ENCODE peak calls at places on chromosomes 6 and 20, in four cellular contexts. One of them, this sample, is unnamed.

GRCh38 chr6:122423734-122424133 is 24.3 kb downstream of the HSF2 start:
- DNase-seq in naive thymus-derived CD4-positive, alpha-beta T cell: no peak
- DNase-seq in upper lobe of right lung: no peak
- DNase-seq in GM23248: no peak
- DNase-seq in this sample: no peak

GRCh38 chr20:30812739-30813411 is 444.6 kb upstream of the DEFB115 start:
- DNase-seq in naive thymus-derived CD4-positive, alpha-beta T cell: no peak
- DNase-seq in upper lobe of right lung: no peak
- DNase-seq in GM23248: no peak
- DNase-seq in this sample: no peak

GRCh38 chr6:113076116-113076515 is 729.0 kb downstream of the RFPL4B start:
- DNase-seq in naive thymus-derived CD4-positive, alpha-beta T cell: no peak
- DNase-seq in upper lobe of right lung: no peak
- DNase-seq in GM23248: no peak
- DNase-seq in this sample: no peak

GRCh38 chr6:39520411-39520810 is 197.9 kb upstream of the KCNK16 start:
- DNase-seq in naive thymus-derived CD4-positive, alpha-beta T cell: no peak
- DNase-seq in upper lobe of right lung: no peak
- DNase-seq in GM23248: peak; percentile 12
- DNase-seq in this sample: no peak

GRCh38 chr20:37385176-37385575 is 39.2 kb downstream of the SRC start:
- DNase-seq in naive thymus-derived CD4-positive, alpha-beta T cell: no peak
- DNase-seq in upper lobe of right lung: no peak
- DNase-seq in GM23248: no peak
- DNase-seq in this sample: no peak

GRCh38 chr6:16840725-16841124 is 79.5 kb upstream of the ATXN1 start:
- DNase-seq in naive thymus-derived CD4-positive, alpha-beta T cell: no peak
- DNase-seq in upper lobe of right lung: no peak
- DNase-seq in GM23248: no peak
- DNase-seq in this sample: no peak

GRCh38 chr6:109503327-109504224 is 20.6 kb upstream of the ZBTB24 start:
- DNase-seq in naive thymus-derived CD4-positive, alpha-beta T cell: no peak
- DNase-seq in upper lobe of right lung: no peak
- DNase-seq in GM23248: no peak
- DNase-seq in this sample: no peak

GRCh38 chr20:5835234-5835845 is 85.1 kb downstream of the SHLD1 start:
- DNase-seq in naive thymus-derived CD4-positive, alpha-beta T cell: no peak
- DNase-seq in upper lobe of right lung: no peak
- DNase-seq in GM23248: peak; percentile 60
- DNase-seq in this sample: no peak

GRCh38 chr6:4351857-4352669 is 216.7 kb upstream of the ECI2 start:
- DNase-seq in naive thymus-derived CD4-positive, alpha-beta T cell: no peak
- DNase-seq in upper lobe of right lung: no peak
- DNase-seq in GM23248: peak; percentile 98
- DNase-seq in this sample: no peak

GRCh38 chr6:56806368-56806767 is 148.5 kb upstream of the BEND6 start:
- DNase-seq in naive thymus-derived CD4-positive, alpha-beta T cell: no peak
- DNase-seq in upper lobe of right lung: no peak
- DNase-seq in GM23248: no peak
- DNase-seq in this sample: no peak

GRCh38 chr20:51196991-51197651 is 174.2 kb upstream of the KCNG1 start:
- DNase-seq in naive thymus-derived CD4-positive, alpha-beta T cell: no peak
- DNase-seq in upper lobe of right lung: no peak
- DNase-seq in GM23248: no peak
- DNase-seq in this sample: no peak

GRCh38 chr6:139204978-139205377 is 70.1 kb downstream of the HECA start:
- DNase-seq in naive thymus-derived CD4-positive, alpha-beta T cell: no peak
- DNase-seq in upper lobe of right lung: no peak
- DNase-seq in GM23248: no peak
- DNase-seq in this sample: no peak

GRCh38 chr6:30781697-30782424 is 37.5 kb upstream of the IER3 start:
- DNase-seq in naive thymus-derived CD4-positive, alpha-beta T cell: no peak
- DNase-seq in upper lobe of right lung: peak; percentile 96
- DNase-seq in GM23248: peak; percentile 97
- DNase-seq in this sample: no peak

GRCh38 chr6:34151321-34152041 is 5.6 kb upstream of the GRM4 start:
- DNase-seq in naive thymus-derived CD4-positive, alpha-beta T cell: no peak
- DNase-seq in upper lobe of right lung: peak; percentile 35
- DNase-seq in GM23248: no peak
- DNase-seq in this sample: no peak

GRCh38 chr6:45746046-45746445 is 269.6 kb downstream of the CLIC5 start:
- DNase-seq in naive thymus-derived CD4-positive, alpha-beta T cell: no peak
- DNase-seq in upper lobe of right lung: no peak
- DNase-seq in GM23248: peak; percentile 48
- DNase-seq in this sample: no peak

GRCh38 chr6:107496892-107497684 is 7.2 kb downstream of the SOBP start:
- DNase-seq in naive thymus-derived CD4-positive, alpha-beta T cell: no peak
- DNase-seq in upper lobe of right lung: no peak
- DNase-seq in GM23248: no peak
- DNase-seq in this sample: no peak

GRCh38 chr6:8436956-8437355 is 1.6 kb upstream of the SLC35B3 start:
- DNase-seq in naive thymus-derived CD4-positive, alpha-beta T cell: no peak
- DNase-seq in upper lobe of right lung: no peak
- DNase-seq in GM23248: no peak
- DNase-seq in this sample: no peak

GRCh38 chr20:43681991-43682410 is 15.1 kb downstream of the MYBL2 start:
- DNase-seq in naive thymus-derived CD4-positive, alpha-beta T cell: no peak
- DNase-seq in upper lobe of right lung: no peak
- DNase-seq in GM23248: no peak
- DNase-seq in this sample: no peak

GRCh38 chr6:105587349-105588115 is 184.7 kb upstream of the PREP start:
- DNase-seq in naive thymus-derived CD4-positive, alpha-beta T cell: peak; percentile 23
- DNase-seq in upper lobe of right lung: no peak
- DNase-seq in GM23248: peak; percentile 93
- DNase-seq in this sample: no peak

GRCh38 chr6:34338811-34339210 is 53.7 kb downstream of the NUDT3 start:
- DNase-seq in naive thymus-derived CD4-positive, alpha-beta T cell: no peak
- DNase-seq in upper lobe of right lung: no peak
- DNase-seq in GM23248: no peak
- DNase-seq in this sample: no peak

GRCh38 chr6:153965996-153966395 is 73.0 kb upstream of the OPRM1 start:
- DNase-seq in naive thymus-derived CD4-positive, alpha-beta T cell: peak; percentile 56
- DNase-seq in upper lobe of right lung: no peak
- DNase-seq in GM23248: peak; percentile 6
- DNase-seq in this sample: no peak

GRCh38 chr6:29763491-29764289 is 40.5 kb downstream of the HLA-F start:
- DNase-seq in naive thymus-derived CD4-positive, alpha-beta T cell: no peak
- DNase-seq in upper lobe of right lung: no peak
- DNase-seq in GM23248: peak; percentile 93
- DNase-seq in this sample: no peak

GRCh38 chr20:20856956-20857355 is 144.5 kb upstream of the RALGAPA2 start:
- DNase-seq in naive thymus-derived CD4-positive, alpha-beta T cell: no peak
- DNase-seq in upper lobe of right lung: no peak
- DNase-seq in GM23248: peak; percentile 5
- DNase-seq in this sample: no peak

GRCh38 chr20:45817652-45818194 is 5.3 kb downstream of the UBE2C start:
- DNase-seq in naive thymus-derived CD4-positive, alpha-beta T cell: no peak
- DNase-seq in upper lobe of right lung: no peak
- DNase-seq in GM23248: peak; percentile 89
- DNase-seq in this sample: no peak

GRCh38 chr6:168390746-168391400 is 50.1 kb upstream of the SMOC2 start:
- DNase-seq in naive thymus-derived CD4-positive, alpha-beta T cell: no peak
- DNase-seq in upper lobe of right lung: peak; percentile 57
- DNase-seq in GM23248: no peak
- DNase-seq in this sample: no peak

GRCh38 chr6:112183271-112183671 is 71.1 kb downstream of the LAMA4 start:
- DNase-seq in naive thymus-derived CD4-positive, alpha-beta T cell: no peak
- DNase-seq in upper lobe of right lung: no peak
- DNase-seq in GM23248: no peak
- DNase-seq in this sample: no peak

GRCh38 chr6:118372413-118372812 is 175.7 kb upstream of the PLN start:
- DNase-seq in naive thymus-derived CD4-positive, alpha-beta T cell: no peak
- DNase-seq in upper lobe of right lung: no peak
- DNase-seq in GM23248: peak; percentile 40
- DNase-seq in this sample: no peak

GRCh38 chr6:42821341-42821668 is 39.5 kb downstream of the BICRAL start:
- DNase-seq in naive thymus-derived CD4-positive, alpha-beta T cell: no peak
- DNase-seq in upper lobe of right lung: no peak
- DNase-seq in GM23248: no peak
- DNase-seq in this sample: no peak

GRCh38 chr20:48180039-48180438 is 394.8 kb upstream of the SULF2 start:
- DNase-seq in naive thymus-derived CD4-positive, alpha-beta T cell: no peak
- DNase-seq in upper lobe of right lung: no peak
- DNase-seq in GM23248: peak; percentile 38
- DNase-seq in this sample: no peak

GRCh38 chr20:36525620-36526365 is 15.5 kb upstream of the MYL9 start:
- DNase-seq in naive thymus-derived CD4-positive, alpha-beta T cell: no peak
- DNase-seq in upper lobe of right lung: no peak
- DNase-seq in GM23248: no peak
- DNase-seq in this sample: no peak

DNA sequence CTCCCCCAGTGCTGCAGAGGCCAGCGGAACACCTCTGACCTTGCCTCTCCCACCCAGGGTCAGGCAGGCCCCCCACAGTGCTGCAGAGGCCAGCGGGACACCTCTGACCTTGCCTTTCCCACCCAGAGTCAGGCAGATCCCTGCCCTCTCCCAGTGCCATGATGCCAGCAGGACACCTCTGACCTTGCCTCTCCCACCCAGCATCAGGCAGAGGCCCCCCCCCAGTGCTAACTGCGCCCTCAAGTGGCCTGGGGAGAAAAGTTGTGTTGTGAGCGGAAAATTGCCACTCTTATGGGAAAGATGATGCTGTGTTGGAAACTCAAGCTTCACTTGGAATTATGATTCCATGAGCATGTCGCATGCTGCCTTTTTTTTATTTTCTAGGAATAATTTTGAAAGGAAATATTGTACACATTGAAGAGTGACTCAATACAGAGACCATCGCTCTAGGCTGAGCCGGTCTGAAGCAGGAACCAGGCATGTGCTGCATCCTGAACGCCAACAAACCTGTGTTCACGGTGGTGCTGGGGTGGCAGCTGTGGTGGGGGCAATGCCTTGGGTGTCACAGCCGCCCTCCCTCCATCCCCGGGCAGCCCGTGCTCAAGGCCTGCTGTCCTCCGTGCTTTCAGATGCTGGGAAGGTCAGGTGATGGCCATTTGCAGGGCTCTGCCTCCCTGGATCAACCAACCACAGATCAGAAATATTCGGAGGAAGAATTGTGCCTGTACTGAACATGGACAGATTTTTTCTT is 98.6 kb downstream of the CDH4 start:
- DNase-seq in naive thymus-derived CD4-positive, alpha-beta T cell: no peak
- DNase-seq in upper lobe of right lung: no peak
- DNase-seq in GM23248: no peak
- DNase-seq in this sample: no peak
- H3K27me3 ChIP-seq in naive thymus-derived CD4-positive, alpha-beta T cell: no peaks in the 10 kb centered on the region
- H3K27me3 ChIP-seq in upper lobe of right lung: peaks cover 20% of the 10 kb centered on the region
- H3K27me3 ChIP-seq in GM23248: no peaks in the 10 kb centered on the region
- H3K27me3 ChIP-seq in this sample: no peaks in the 10 kb centered on the region

DNA sequence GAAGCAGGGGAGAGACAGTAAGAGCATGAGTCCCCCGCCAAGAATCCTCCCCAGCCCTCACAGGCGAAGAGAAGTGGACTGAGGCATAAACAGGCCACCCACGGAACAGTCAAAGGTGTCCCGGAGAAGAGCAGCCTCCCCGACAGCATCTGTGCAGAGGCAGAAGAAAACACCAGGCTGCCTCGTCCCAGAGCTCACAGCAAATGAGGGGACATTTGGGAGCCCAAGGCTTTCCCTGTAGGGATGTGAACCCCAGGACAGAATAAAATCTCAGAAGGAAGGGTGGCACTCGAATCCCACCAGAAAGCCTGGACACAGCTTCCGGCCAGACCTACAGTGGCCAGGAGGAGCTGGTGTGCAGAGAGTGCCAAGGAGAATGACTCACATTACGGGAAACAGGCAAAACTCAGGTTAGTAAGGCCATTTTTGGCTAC is 90.4 kb downstream of the DLL1 start:
- DNase-seq in naive thymus-derived CD4-positive, alpha-beta T cell: no peak
- DNase-seq in upper lobe of right lung: no peak
- DNase-seq in GM23248: peak; percentile 55
- DNase-seq in this sample: no peak
- H3K27me3 ChIP-seq in naive thymus-derived CD4-positive, alpha-beta T cell: no peaks in the 10 kb centered on the region
- H3K27me3 ChIP-seq in upper lobe of right lung: no peaks in the 10 kb centered on the region
- H3K27me3 ChIP-seq in GM23248: no peaks in the 10 kb centered on the region
- H3K27me3 ChIP-seq in this sample: no peaks in the 10 kb centered on the region

GRCh38 chr20:1688886-1689538 is 31.4 kb upstream of the SIRPG start:
- DNase-seq in naive thymus-derived CD4-positive, alpha-beta T cell: no peak
- DNase-seq in upper lobe of right lung: no peak
- DNase-seq in GM23248: no peak
- DNase-seq in this sample: peak; percentile 11

GRCh38 chr20:1696521-1697209 is 39.1 kb upstream of the SIRPG start:
- DNase-seq in naive thymus-derived CD4-positive, alpha-beta T cell: no peak
- DNase-seq in upper lobe of right lung: no peak
- DNase-seq in GM23248: no peak
- DNase-seq in this sample: no peak

GRCh38 chr20:1697592-1697991 is 40.0 kb upstream of the SIRPG start:
- DNase-seq in naive thymus-derived CD4-positive, alpha-beta T cell: no peak
- DNase-seq in upper lobe of right lung: no peak
- DNase-seq in GM23248: no peak
- DNase-seq in this sample: no peak

GRCh38 chr20:1694672-1695071 is 37.1 kb upstream of the SIRPG start:
- DNase-seq in naive thymus-derived CD4-positive, alpha-beta T cell: no peak
- DNase-seq in upper lobe of right lung: no peak
- DNase-seq in GM23248: no peak
- DNase-seq in this sample: no peak
- H3K27me3 ChIP-seq in naive thymus-derived CD4-positive, alpha-beta T cell: no peaks in the 10 kb centered on the region
- H3K27me3 ChIP-seq in upper lobe of right lung: no peaks in the 10 kb centered on the region
- H3K27me3 ChIP-seq in GM23248: peaks cover 36% of the 10 kb centered on the region
- H3K27me3 ChIP-seq in this sample: no peaks in the 10 kb centered on the region

DNA sequence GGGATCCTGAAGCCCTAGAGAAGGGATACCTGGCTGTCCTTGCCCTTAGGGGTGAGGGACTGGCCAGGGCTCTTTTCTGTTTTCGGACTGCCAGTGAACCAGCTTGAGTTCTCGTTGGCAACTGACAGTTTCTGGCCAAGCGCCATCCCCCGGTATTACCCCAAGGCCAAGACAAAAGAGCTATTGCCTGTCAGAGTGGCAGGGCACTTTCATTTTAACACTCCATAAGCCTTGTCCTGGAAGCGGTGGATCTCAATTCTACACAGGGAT is 967 bp upstream of the CPXM1 start:
- DNase-seq in naive thymus-derived CD4-positive, alpha-beta T cell: no peak
- DNase-seq in upper lobe of right lung: no peak
- DNase-seq in GM23248: no peak
- DNase-seq in this sample: no peak
- H3K27me3 ChIP-seq in naive thymus-derived CD4-positive, alpha-beta T cell: no peaks in the 10 kb centered on the region
- H3K27me3 ChIP-seq in upper lobe of right lung: peaks cover 79% of the 10 kb centered on the region
- H3K27me3 ChIP-seq in GM23248: peaks cover 69% of the 10 kb centered on the region
- H3K27me3 ChIP-seq in this sample: peaks cover 50% of the 10 kb centered on the region

DNA sequence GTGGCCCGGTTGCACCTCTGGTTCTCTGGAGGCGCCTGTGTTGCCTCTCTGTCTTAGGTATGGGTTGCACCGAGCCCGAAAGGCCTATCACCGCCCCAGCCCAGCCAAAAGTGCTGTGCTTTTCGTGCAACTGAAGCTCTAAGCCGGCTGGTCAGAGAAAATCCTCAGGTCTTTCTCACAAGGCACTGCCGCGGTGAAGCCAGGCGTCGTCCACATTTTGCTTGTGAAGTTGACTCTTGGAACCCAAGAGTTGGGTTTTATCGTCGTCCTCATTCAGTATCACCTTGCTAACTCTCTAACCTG is 726 bp upstream of the EMILIN3 start:
- DNase-seq in naive thymus-derived CD4-positive, alpha-beta T cell: no peak
- DNase-seq in upper lobe of right lung: no peak
- DNase-seq in GM23248: no peak
- DNase-seq in this sample: no peak
- H3K27me3 ChIP-seq in naive thymus-derived CD4-positive, alpha-beta T cell: no peaks in the 10 kb centered on the region
- H3K27me3 ChIP-seq in upper lobe of right lung: peaks cover 42% of the 10 kb centered on the region
- H3K27me3 ChIP-seq in GM23248: peaks cover 31% of the 10 kb centered on the region
- H3K27me3 ChIP-seq in this sample: peaks cover 27% of the 10 kb centered on the region